ENCODE peak calls at places on chromosomes 11 and 22, in four cellular contexts. J is pancreas; X is ovary; M is CD8-positive, alpha-beta memory T cell. B is an unnamed sample.

GRCh38 chr11:127056338-127056971 is 55.9 kb upstream of the KIRREL3 start:
- DNase-seq in J (no peak), X (no peak), M (no peak), B (no peak)

GRCh38 chr11:116990061-116990473 is 108.2 kb downstream of the SIK3 start:
- DNase-seq in J (no peak), X (no peak), M (no peak), B (no peak)

GRCh38 chr11:115215694-115216615 is 288.3 kb downstream of the CADM1 start:
- DNase-seq in J (no peak), X (no peak), M (no peak), B (no peak)

GRCh38 chr11:23540101-23540561 is 679.9 kb upstream of the CCDC179 start:
- DNase-seq in J (no peak), X (no peak), M (no peak), B (no peak)

GRCh38 chr22:22425366-22425765 is 83.2 kb downstream of the ZNF280B start:
- DNase-seq in J (no peak), X (no peak), M (no peak), B (no peak)

GRCh38 chr22:23888615-23889401 is 5.4 kb upstream of the MIF start:
- DNase-seq in J (peak), X (no peak), M (no peak), B (no peak)

GRCh38 chr11:76007179-76007578 is 192.2 kb downstream of the UVRAG start:
- DNase-seq in J (no peak), X (no peak), M (no peak), B (no peak)

GRCh38 chr11:76706667-76707066 is 36.1 kb upstream of the LRRC32 start:
- DNase-seq in J (no peak), X (no peak), M (no peak), B (no peak)

GRCh38 chr11:3171931-3172560 is 6.9 kb upstream of the OSBPL5 start:
- DNase-seq in J (no peak), X (no peak), M (no peak), B (no peak)

DNA sequence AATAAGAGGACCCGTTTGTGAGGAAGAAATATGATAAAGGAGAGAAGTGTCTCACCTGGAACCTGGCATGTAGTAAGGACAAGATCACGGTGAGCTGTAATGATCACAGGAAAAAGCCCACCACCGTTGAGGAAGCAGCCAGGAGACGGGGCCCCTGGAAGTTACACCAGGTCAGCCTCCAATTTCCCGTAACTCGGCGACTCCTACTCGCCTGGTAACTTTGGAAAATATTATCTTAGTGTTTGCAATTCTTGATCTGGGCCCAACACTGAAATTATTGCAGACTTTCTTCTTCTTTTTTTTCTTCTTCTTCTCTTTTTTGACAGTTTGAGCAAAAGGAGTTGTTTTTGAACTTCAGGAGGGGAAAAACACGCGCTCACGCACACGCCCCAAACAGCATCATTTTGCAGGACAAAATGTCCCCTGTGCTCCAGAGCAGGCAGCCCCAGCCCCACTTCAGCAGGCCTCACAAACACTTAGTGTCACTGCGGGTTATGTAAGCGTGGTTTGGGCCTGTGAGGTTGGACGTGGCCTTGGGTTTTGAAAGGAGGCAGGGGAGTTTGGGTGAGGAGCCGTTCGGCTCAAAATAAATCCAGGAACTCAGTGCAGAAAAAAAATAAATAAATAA is 26.1 kb upstream of the MN1 start:
- DNase-seq in J (no peak), X (peak), M (no peak), B (no peak)
- H3K27ac ChIP-seq in J (no peak), X (peak), M (no peak), B (no peak)

GRCh38 chr22:49946612-49947295 is 13.8 kb upstream of the PIM3 start:
- DNase-seq in J (no peak), X (no peak), M (no peak), B (no peak)
- H3K27ac ChIP-seq in J (peak), X (no peak), M (no peak), B (no peak)

GRCh38 chr11:113162590-113162961 is 151.8 kb upstream of the TTC12 start:
- DNase-seq in J (no peak), X (peak), M (no peak), B (peak)

GRCh38 chr11:113159967-113160621 is 154.3 kb upstream of the TTC12 start:
- DNase-seq in J (no peak), X (no peak), M (no peak), B (no peak)

GRCh38 chr11:113163291-113164030 is 150.9 kb upstream of the TTC12 start:
- DNase-seq in J (no peak), X (peak), M (no peak), B (no peak)

GRCh38 chr11:113160652-113161051 is 153.7 kb upstream of the TTC12 start:
- DNase-seq in J (no peak), X (no peak), M (no peak), B (no peak)

DNA sequence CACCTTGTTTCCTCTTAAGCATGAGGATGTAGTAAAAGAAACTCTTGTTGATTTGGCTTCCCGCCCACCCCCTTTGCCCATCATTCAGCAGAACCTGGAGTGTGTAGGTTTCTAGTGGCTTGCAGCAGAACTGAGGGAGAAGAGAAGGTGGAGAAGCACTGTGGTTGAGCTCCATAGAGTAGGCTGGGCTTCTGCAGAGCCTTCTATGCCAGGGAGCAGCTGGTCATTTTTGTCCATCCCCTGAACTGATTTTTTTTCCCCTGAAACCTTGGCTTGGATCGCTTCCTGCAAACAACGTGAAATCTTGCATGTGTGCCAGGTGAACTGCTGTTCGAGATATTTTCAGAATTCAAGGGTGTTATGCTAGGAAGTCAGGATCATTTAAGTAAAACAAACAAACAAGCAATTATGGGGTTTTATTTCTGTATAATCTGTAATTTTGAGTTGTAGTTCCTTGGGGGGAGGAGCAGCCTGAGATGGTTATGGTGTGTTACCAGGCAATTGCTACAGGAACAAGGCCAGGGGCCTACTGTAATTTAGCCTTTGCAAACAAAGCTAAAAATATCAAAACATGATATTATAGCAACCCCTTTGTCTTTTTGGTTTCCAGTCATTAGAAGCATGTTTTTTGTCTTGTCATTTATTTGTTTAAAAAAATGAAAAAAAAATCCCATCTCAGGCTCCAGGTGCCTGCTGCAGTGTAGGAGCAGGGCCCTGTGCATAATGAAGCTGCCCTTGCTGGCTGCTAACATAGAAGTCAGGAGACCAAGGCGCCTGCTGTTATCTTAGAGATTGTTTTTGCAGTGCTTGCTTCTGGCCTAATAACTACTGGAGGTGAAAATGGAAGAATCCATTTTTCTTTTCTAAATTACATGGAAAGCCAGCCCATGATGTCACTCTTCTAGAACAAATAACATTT is 152.5 kb upstream of the TTC12 start:
- DNase-seq in J (no peak), X (no peak), M (no peak), B (no peak)
- H3K27ac ChIP-seq in J (no peak), X (peak), M (no peak), B (peak)

GRCh38 chr11:128628343-128628673 is 41.0 kb upstream of the ETS1 start:
- DNase-seq in J (no peak), X (no peak), M (no peak), B (no peak)

GRCh38 chr11:128629516-128630106 is 42.3 kb upstream of the ETS1 start:
- DNase-seq in J (no peak), X (no peak), M (no peak), B (no peak)

GRCh38 chr11:128628686-128629085 is 41.3 kb upstream of the ETS1 start:
- DNase-seq in J (no peak), X (no peak), M (no peak), B (no peak)

GRCh38 chr11:128626913-128627665 is 39.7 kb upstream of the ETS1 start:
- DNase-seq in J (no peak), X (no peak), M (no peak), B (no peak)

DNA sequence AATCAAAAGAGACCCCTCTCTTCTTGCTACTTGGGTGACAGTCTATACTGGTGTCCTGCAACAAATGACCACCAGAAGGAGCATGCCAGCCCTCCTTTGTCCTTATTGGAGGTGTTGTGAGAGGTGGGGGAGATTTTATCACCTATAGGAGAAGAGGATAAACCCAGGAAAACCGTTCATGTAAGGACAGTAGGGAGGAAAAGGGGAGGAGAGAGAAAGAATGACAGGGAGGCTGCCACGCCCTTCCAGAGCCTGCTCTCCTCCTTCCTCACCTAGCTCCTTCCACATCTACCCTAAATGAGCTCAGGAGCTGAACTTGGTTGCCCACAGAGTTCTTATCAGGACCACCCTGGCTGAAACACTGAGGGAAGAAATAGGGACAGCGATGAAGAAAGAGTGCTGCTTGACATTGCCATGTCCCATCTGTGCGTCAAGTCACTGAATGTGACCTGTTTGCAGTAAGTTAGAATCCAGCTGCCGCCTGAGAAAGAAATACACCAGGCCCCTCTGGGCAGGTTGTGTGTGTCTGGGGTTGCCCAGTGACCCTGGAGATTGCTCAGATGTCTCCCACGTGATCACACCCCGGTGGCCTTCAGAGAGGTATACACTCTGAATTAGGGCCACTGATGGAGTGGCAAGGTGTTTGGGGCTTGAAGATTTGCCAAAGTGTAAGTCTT is 40.4 kb upstream of the ETS1 start:
- DNase-seq in J (no peak), X (no peak), M (no peak), B (no peak)
- H3K27ac ChIP-seq in J (no peak), X (no peak), M (peak), B (no peak)

DNA sequence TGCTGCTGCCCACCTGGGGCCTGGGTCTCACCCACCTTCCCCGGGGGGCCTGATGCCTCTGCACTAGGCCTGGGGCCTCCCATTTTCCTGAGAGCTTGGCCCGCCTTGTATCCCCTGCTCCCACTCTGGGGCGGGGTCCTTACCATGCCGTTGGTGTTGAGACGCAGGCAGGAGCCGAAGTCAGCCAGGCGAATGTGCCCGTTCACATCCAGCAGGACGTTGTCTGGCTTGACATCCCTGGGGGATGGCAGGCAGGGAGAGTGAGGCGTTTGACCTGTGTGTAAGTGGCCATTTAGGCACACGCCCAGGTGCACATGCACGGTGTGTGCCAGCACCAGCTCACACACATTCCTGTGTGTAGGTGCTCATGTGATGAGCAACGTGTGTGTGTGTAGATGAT is 5.1 kb downstream of the CDC42BPG start:
- DNase-seq in J (peak), X (no peak), M (no peak), B (no peak)
- H3K27ac ChIP-seq in J (no peak), X (no peak), M (no peak), B (no peak)

GRCh38 chr22:36356708-36357694 is 30.8 kb downstream of the MYH9 start:
- DNase-seq in J (no peak), X (no peak), M (peak), B (no peak)
- H3K27ac ChIP-seq in J (peak), X (peak), M (peak), B (no peak)

DNA sequence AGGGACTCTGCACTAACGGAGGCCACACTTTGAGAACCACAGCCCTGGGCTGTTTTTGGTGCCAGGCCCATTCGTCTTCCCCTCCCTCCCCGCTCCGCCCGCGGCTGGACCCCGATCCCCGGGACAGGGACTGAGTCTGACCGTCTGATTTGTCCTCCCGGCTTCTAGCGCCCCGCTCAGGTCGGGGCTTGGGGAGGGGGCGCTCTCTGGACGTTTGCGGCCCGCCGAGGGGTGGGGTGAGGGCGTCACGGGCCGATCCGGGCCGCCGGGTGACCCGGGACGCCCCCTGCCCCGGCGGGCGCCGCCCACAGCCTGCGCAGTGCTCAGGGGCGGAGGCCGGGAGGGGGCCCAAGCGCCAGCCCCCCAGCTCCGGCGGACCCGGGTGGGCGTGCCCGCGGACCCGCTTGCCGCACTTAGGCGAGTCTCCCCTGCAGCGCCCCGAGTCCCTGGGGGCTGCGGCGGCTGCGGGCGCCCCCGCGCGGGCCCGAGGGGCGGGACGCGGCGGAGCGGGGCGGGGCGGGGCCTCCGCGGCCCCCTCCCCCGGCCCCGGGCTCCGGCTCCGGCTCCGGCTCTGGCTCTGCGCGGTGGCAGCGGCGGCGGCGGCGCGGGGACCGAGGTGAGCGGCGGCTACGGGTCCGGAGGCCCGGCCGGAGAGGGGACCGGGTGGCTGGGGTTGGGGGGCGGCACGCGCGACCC is 33.7 kb upstream of the PRR5 start:
- DNase-seq in J (no peak), X (peak), M (peak), B (no peak)
- H3K27ac ChIP-seq in J (no peak), X (peak), M (peak), B (peak)

GRCh38 chr11:134471341-134472187 is 59.5 kb upstream of the B3GAT1 start:
- DNase-seq in J (no peak), X (no peak), M (no peak), B (no peak)
- H3K27ac ChIP-seq in J (no peak), X (no peak), M (no peak), B (no peak)

GRCh38 chr11:10544491-10545470 is 3.8 kb upstream of the RNF141 start:
- DNase-seq in J (peak), X (no peak), M (no peak), B (no peak)
- H3K27ac ChIP-seq in J (no peak), X (no peak), M (no peak), B (no peak)

B was measured in caudate nucleus.